ENCODE peak calls at places on chromosomes 1 and 21, in four cellular contexts. O, H, V and P are unnamed samples.
A peak's percentile ranks its signal among the peaks of the same experiment; 100 is the strongest.

GRCh38 chr1:53112271-53112774 is 30.1 kb downstream of the SLC1A7 start:
- DNase-seq in O (no peak), H (no peak), V (no peak), P (no peak)

GRCh38 chr1:219088778-219089557 is 84.7 kb upstream of the LYPLAL1 start:
- DNase-seq in O (peak; percentile 33), H (no peak), V (no peak), P (peak; percentile 11)

GRCh38 chr1:181112071-181112929 is 23.8 kb downstream of the IER5 start:
- DNase-seq in O (peak; percentile 74), H (no peak), V (no peak), P (peak; percentile 60)

GRCh38 chr1:188140958-188141357 is 1312.2 kb downstream of the PLA2G4A start:
- DNase-seq in O (no peak), H (no peak), V (no peak), P (no peak)

GRCh38 chr1:24166988-24167387 is 20.1 kb downstream of the IFNLR1 start:
- DNase-seq in O (no peak), H (no peak), V (no peak), P (no peak)

GRCh38 chr1:12548279-12549105 is 69.5 kb downstream of the DHRS3 start:
- DNase-seq in O (no peak), H (no peak), V (no peak), P (no peak)

GRCh38 chr1:199684686-199685273 is 342.7 kb upstream of the NR5A2 start:
- DNase-seq in O (no peak), H (no peak), V (peak; percentile 70), P (no peak)

GRCh38 chr21:29135481-29135880 is 5.0 kb downstream of the MAP3K7CL start:
- DNase-seq in O (no peak), H (no peak), V (no peak), P (no peak)

GRCh38 chr1:92210701-92211100 is 7.0 kb upstream of the C1orf146 start:
- DNase-seq in O (no peak), H (no peak), V (no peak), P (no peak)

GRCh38 chr1:164017239-164017638 is 541.7 kb upstream of the PBX1 start:
- DNase-seq in O (no peak), H (no peak), V (no peak), P (no peak)

GRCh38 chr1:160114085-160114484 is 1.5 kb upstream of the ATP1A2 start:
- DNase-seq in O (no peak), H (no peak), V (no peak), P (peak; percentile 59)

GRCh38 chr1:25813734-25814471 is 5.9 kb upstream of the MTFR1L start:
- DNase-seq in O (no peak), H (no peak), V (no peak), P (no peak)

GRCh38 chr1:172699111-172699510 is 40.2 kb downstream of the FASLG start:
- DNase-seq in O (no peak), H (peak; percentile 73), V (no peak), P (no peak)

GRCh38 chr1:160369087-160369486 is 2.2 kb downstream of the NHLH1 start:
- DNase-seq in O (no peak), H (no peak), V (no peak), P (no peak)

GRCh38 chr1:207073906-207074820 is 14.5 kb upstream of the C4BPB start:
- DNase-seq in O (no peak), H (no peak), V (no peak), P (no peak)

GRCh38 chr1:167605576-167605975 is 24.5 kb upstream of the RCSD1 start:
- DNase-seq in O (no peak), H (no peak), V (no peak), P (no peak)

GRCh38 chr21:43004926-43005325 is 30.6 kb downstream of the PKNOX1 start:
- DNase-seq in O (no peak), H (no peak), V (no peak), P (no peak)

GRCh38 chr1:94926915-94927404 is at the start of gene CNN3:
- DNase-seq in O (peak; percentile 92), H (peak; percentile 17), V (peak; percentile 95), P (peak; percentile 94)

GRCh38 chr1:223038288-223039006 is 104.6 kb downstream of the TLR5 start:
- DNase-seq in O (peak; percentile 19), H (no peak), V (no peak), P (no peak)

GRCh38 chr21:39377444-39378050 is 28.7 kb upstream of the HMGN1 start:
- DNase-seq in O (no peak), H (no peak), V (peak; percentile 31), P (no peak)

GRCh38 chr1:89629146-89629545 is 3.8 kb upstream of the LRRC8C start:
- DNase-seq in O (no peak), H (no peak), V (no peak), P (no peak)

GRCh38 chr1:108829498-108829916 is 27.4 kb downstream of the AKNAD1 start:
- DNase-seq in O (no peak), H (no peak), V (no peak), P (no peak)

GRCh38 chr1:244352156-244352830 is 99.4 kb downstream of the ADSS2 start:
- DNase-seq in O (peak; percentile 45), H (no peak), V (no peak), P (no peak)

GRCh38 chr21:42156690-42157605 is 62.0 kb upstream of the ABCG1 start:
- DNase-seq in O (no peak), H (no peak), V (no peak), P (peak; percentile 38)

GRCh38 chr1:226875641-226876295 is 5.4 kb downstream of the PSEN2 start:
- DNase-seq in O (peak; percentile 77), H (no peak), V (peak; percentile 51), P (no peak)

GRCh38 chr1:10714337-10715114 is 81.9 kb downstream of the CASZ1 start:
- DNase-seq in O (peak; percentile 88), H (no peak), V (no peak), P (peak; percentile 75)

GRCh38 chr1:146007048-146007784 is 10.8 kb upstream of the TXNIP start:
- DNase-seq in O (peak; percentile 60), H (peak; percentile 20), V (peak; percentile 87), P (peak; percentile 90)

GRCh38 chr21:36323032-36323431 is 3.0 kb downstream of the MORC3 start:
- DNase-seq in O (no peak), H (no peak), V (no peak), P (no peak)

GRCh38 chr1:57422271-57423134 is 1.4 kb downstream of the DAB1 start:
- DNase-seq in O (no peak), H (no peak), V (peak; percentile 81), P (no peak)

GRCh38 chr1:198986041-198986440 is 347.2 kb downstream of the PTPRC start:
- DNase-seq in O (no peak), H (no peak), V (no peak), P (no peak)

GRCh38 chr1:48069662-48070432 is 72.7 kb upstream of the TRABD2B start:
- DNase-seq in O (no peak), H (no peak), V (no peak), P (no peak)

GRCh38 chr1:243254233-243254926 is 701 bp downstream of the CEP170 start:
- DNase-seq in O (peak; percentile 34), H (peak; percentile 45), V (peak; percentile 81), P (peak; percentile 74)

DNA sequence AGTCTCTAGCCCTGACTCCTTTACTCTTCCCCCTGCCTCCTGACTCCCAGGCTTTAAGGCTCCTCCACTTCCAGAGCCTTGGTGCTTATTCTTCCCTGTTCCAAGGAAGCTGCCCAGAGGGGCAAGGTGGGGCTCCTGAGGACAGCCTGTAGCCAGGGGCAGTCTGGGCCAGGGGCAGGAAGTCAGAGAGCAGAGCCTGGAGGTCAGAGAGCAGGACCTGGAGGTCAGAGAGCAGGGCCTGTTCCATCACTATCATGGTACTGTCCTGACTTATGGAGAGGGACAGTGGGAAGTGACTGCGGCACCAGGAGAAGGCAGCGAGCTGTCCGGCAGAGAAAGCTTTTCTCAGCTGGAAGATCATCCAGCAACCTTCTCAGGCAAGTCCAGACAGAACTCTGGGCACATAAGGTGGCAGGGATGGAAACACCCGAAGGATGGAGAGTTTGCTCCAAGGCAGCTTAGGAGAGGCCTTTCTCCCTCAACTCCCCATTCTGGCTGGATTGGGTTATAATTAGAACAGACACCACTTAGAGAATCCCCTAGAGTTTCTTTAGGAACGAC is 25.0 kb downstream of the PLXNA2 start:
- DNase-seq in O (no peak), H (no peak), V (no peak), P (no peak)
- H3K27ac ChIP-seq in O (no peak overlapping the region), H (no peak overlapping the region), V (no peak overlapping the region), P (peak overlapping the region; percentile 88)

GRCh38 chr21:45640888-45641479 is 2.5 kb upstream of the PCBP3 start:
- DNase-seq in O (no peak), H (no peak), V (peak; percentile 77), P (peak; percentile 53)
- H3K27ac ChIP-seq in O (no peak overlapping the region), H (no peak overlapping the region), V (no peak overlapping the region), P (no peak overlapping the region)

DNA sequence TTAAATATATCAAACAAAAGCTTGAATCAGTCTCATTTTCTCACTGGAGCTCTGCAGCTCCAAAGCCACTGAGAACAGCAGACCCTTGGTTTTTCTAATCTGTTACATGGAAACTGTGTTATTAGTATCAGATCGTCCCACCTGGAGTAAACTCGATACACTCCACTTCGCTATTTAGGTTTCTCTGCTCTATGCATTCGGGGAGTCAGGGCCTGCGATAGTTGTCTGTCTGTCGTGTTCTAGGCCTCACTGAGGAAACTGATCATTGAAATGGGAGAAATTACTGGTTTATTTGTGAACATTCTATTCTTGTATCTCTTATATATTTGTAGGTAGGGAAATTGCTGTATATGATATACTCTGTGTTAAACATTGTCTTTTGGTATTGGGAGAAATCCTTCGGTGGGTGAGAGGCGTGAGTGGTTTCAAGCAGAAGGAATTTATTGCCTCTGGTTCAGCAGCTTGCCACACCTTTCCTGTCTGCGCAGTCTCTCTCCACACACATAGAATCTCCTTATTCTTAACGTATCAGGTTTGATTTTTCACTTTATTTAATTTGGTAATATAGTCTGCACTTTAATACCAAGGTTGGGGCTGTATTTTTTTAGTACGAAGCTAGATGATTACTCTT is 8.5 kb downstream of the PRDM2 start:
- DNase-seq in O (no peak), H (no peak), V (no peak), P (no peak)
- H3K27ac ChIP-seq in O (no peak overlapping the region), H (no peak overlapping the region), V (no peak overlapping the region), P (no peak overlapping the region)

GRCh38 chr1:2314297-2314802 is 77.0 kb downstream of the MORN1 start:
- DNase-seq in O (peak; percentile 51), H (no peak), V (peak; percentile 94), P (peak; percentile 73)
- H3K27ac ChIP-seq in O (peak overlapping the region; percentile 73), H (peak overlapping the region; percentile 53), V (peak overlapping the region; percentile 83), P (peak overlapping the region; percentile 96)

GRCh38 chr1:201606096-201606495 is 67.2 kb downstream of the NAV1 start:
- DNase-seq in O (no peak), H (no peak), V (no peak), P (no peak)
- H3K27ac ChIP-seq in O (no peak overlapping the region), H (no peak overlapping the region), V (no peak overlapping the region), P (no peak overlapping the region)

DNA sequence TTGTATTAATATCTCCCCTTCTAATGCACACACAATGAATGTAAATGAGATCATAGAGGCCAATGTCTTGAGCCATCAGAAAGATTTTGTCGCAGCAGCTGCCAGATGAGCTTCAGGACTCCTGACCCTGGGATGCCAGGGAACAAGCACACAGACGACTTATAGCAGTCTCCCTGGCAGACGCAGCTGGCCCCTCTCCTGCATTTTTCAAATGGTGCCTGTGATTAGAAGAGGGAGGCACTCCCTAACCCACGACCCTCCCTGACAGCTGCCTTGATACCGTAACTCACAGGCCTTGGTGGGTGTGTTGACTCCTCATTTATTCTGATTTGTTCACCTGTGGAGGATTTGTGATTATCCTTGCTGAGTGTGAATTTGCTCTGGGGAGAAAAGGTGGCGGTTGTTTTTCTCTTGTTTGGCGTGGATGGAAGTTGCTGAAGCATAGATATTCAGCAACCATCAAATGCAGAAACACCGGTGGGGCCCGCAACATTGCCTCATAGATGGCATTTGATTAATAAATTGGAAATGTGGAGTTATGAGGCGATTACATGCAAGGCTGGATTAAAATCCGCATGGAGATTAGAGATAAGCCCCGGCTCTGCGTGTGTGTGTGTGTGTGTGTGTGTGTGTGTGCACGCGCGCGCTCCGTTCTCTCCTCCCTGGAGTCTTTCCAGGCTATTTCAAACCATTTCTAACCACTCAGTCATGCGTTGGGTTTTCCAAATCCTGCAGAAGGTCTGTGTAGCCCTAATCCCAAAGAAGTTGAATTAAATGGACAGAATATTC is 2.1 kb upstream of the RD3 start:
- DNase-seq in O (no peak), H (no peak), V (no peak), P (no peak)
- H3K27ac ChIP-seq in O (no peak overlapping the region), H (no peak overlapping the region), V (no peak overlapping the region), P (no peak overlapping the region)